ENCODE peak calls at places on chromosomes 5 and 9, in nine cellular contexts. One of them, this sample, is unnamed. For H3K9me3, the result is how much of the 10 kb centered on the place peaks cover.

GRCh38 chr5:120017523-120017922 is 388.2 kb downstream of the FAM170A start:
- DNase-seq in aorta: no peak
- DNase-seq in right lobe of liver: no peak
- DNase-seq in MM.1S: no peak
- DNase-seq in colonic mucosa: no peak
- DNase-seq in heart right ventricle: no peak
- DNase-seq in uterus: no peak
- DNase-seq in CD4-positive, alpha-beta memory T cell: no peak
- DNase-seq in SK-N-SH: no peak
- DNase-seq in this sample: no peak

GRCh38 chr9:5628183-5628529 is 751 bp upstream of the RIC1 start:
- DNase-seq in SK-N-SH: peak
- DNase-seq in uterus: no peak
- DNase-seq in right lobe of liver: no peak
- DNase-seq in heart right ventricle: no peak
- DNase-seq in CD4-positive, alpha-beta memory T cell: no peak
- DNase-seq in colonic mucosa: no peak
- DNase-seq in aorta: no peak
- DNase-seq in MM.1S: peak
- DNase-seq in this sample: no peak

GRCh38 chr9:81393985-81394811 is 295.1 kb downstream of the TLE1 start:
- DNase-seq in aorta: no peak
- DNase-seq in MM.1S: no peak
- DNase-seq in colonic mucosa: no peak
- DNase-seq in heart right ventricle: no peak
- DNase-seq in CD4-positive, alpha-beta memory T cell: no peak
- DNase-seq in right lobe of liver: peak
- DNase-seq in uterus: no peak
- DNase-seq in SK-N-SH: no peak
- DNase-seq in this sample: no peak

GRCh38 chr5:41776435-41776834 is 93.8 kb downstream of the OXCT1 start:
- DNase-seq in right lobe of liver: no peak
- DNase-seq in MM.1S: no peak
- DNase-seq in uterus: no peak
- DNase-seq in CD4-positive, alpha-beta memory T cell: no peak
- DNase-seq in colonic mucosa: no peak
- DNase-seq in aorta: no peak
- DNase-seq in heart right ventricle: no peak
- DNase-seq in SK-N-SH: no peak
- DNase-seq in this sample: no peak

GRCh38 chr9:86072393-86073016 is 26.9 kb downstream of the GOLM1 start:
- DNase-seq in CD4-positive, alpha-beta memory T cell: no peak
- DNase-seq in right lobe of liver: no peak
- DNase-seq in MM.1S: no peak
- DNase-seq in colonic mucosa: no peak
- DNase-seq in aorta: no peak
- DNase-seq in SK-N-SH: no peak
- DNase-seq in uterus: no peak
- DNase-seq in heart right ventricle: no peak
- DNase-seq in this sample: no peak

GRCh38 chr9:135563039-135563476 is 1.5 kb downstream of the PAEP start:
- DNase-seq in SK-N-SH: no peak
- DNase-seq in MM.1S: no peak
- DNase-seq in CD4-positive, alpha-beta memory T cell: no peak
- DNase-seq in heart right ventricle: no peak
- DNase-seq in right lobe of liver: no peak
- DNase-seq in uterus: no peak
- DNase-seq in aorta: peak
- DNase-seq in colonic mucosa: no peak
- DNase-seq in this sample: no peak

GRCh38 chr5:82735160-82735789 is 341.9 kb downstream of the TMEM167A start:
- DNase-seq in right lobe of liver: no peak
- DNase-seq in aorta: no peak
- DNase-seq in uterus: no peak
- DNase-seq in CD4-positive, alpha-beta memory T cell: no peak
- DNase-seq in MM.1S: no peak
- DNase-seq in colonic mucosa: no peak
- DNase-seq in heart right ventricle: no peak
- DNase-seq in SK-N-SH: no peak
- DNase-seq in this sample: no peak

GRCh38 chr9:123814526-123814925 is 115.4 kb downstream of the DENND1A start:
- DNase-seq in uterus: no peak
- DNase-seq in heart right ventricle: no peak
- DNase-seq in right lobe of liver: no peak
- DNase-seq in MM.1S: no peak
- DNase-seq in SK-N-SH: no peak
- DNase-seq in CD4-positive, alpha-beta memory T cell: no peak
- DNase-seq in colonic mucosa: no peak
- DNase-seq in aorta: no peak
- DNase-seq in this sample: no peak

GRCh38 chr5:157984611-157985010 is 125.7 kb upstream of the CLINT1 start:
- DNase-seq in right lobe of liver: no peak
- DNase-seq in heart right ventricle: no peak
- DNase-seq in CD4-positive, alpha-beta memory T cell: no peak
- DNase-seq in aorta: no peak
- DNase-seq in SK-N-SH: no peak
- DNase-seq in colonic mucosa: no peak
- DNase-seq in uterus: no peak
- DNase-seq in MM.1S: no peak
- DNase-seq in this sample: no peak

GRCh38 chr9:20624201-20625002 is 2.1 kb upstream of the MLLT3 start:
- DNase-seq in SK-N-SH: peak
- DNase-seq in colonic mucosa: peak
- DNase-seq in aorta: no peak
- DNase-seq in heart right ventricle: peak
- DNase-seq in uterus: peak
- DNase-seq in CD4-positive, alpha-beta memory T cell: peak
- DNase-seq in MM.1S: peak
- DNase-seq in right lobe of liver: peak
- DNase-seq in this sample: peak

GRCh38 chr9:13221741-13222140 is 57.8 kb downstream of the MPDZ start:
- DNase-seq in right lobe of liver: no peak
- DNase-seq in uterus: no peak
- DNase-seq in colonic mucosa: no peak
- DNase-seq in CD4-positive, alpha-beta memory T cell: no peak
- DNase-seq in heart right ventricle: no peak
- DNase-seq in MM.1S: no peak
- DNase-seq in SK-N-SH: no peak
- DNase-seq in aorta: no peak
- DNase-seq in this sample: no peak

GRCh38 chr9:136694865-136695247 is 7.6 kb upstream of the AGPAT2 start:
- DNase-seq in MM.1S: no peak
- DNase-seq in CD4-positive, alpha-beta memory T cell: no peak
- DNase-seq in colonic mucosa: no peak
- DNase-seq in SK-N-SH: no peak
- DNase-seq in uterus: no peak
- DNase-seq in aorta: no peak
- DNase-seq in heart right ventricle: no peak
- DNase-seq in right lobe of liver: no peak
- DNase-seq in this sample: no peak

GRCh38 chr9:121303456-121304451 is 35.8 kb downstream of the GSN start:
- DNase-seq in CD4-positive, alpha-beta memory T cell: no peak
- DNase-seq in uterus: no peak
- DNase-seq in aorta: peak
- DNase-seq in heart right ventricle: no peak
- DNase-seq in right lobe of liver: peak
- DNase-seq in SK-N-SH: no peak
- DNase-seq in MM.1S: no peak
- DNase-seq in colonic mucosa: no peak
- DNase-seq in this sample: peak

GRCh38 chr9:130847306-130848217 is 12.5 kb downstream of the ABL1 start:
- DNase-seq in SK-N-SH: peak
- DNase-seq in CD4-positive, alpha-beta memory T cell: no peak
- DNase-seq in colonic mucosa: peak
- DNase-seq in right lobe of liver: peak
- DNase-seq in MM.1S: no peak
- DNase-seq in aorta: peak
- DNase-seq in uterus: peak
- DNase-seq in heart right ventricle: peak
- DNase-seq in this sample: peak

GRCh38 chr5:107564896-107565295 is 105.8 kb downstream of the EFNA5 start:
- DNase-seq in heart right ventricle: no peak
- DNase-seq in colonic mucosa: no peak
- DNase-seq in aorta: no peak
- DNase-seq in MM.1S: no peak
- DNase-seq in SK-N-SH: no peak
- DNase-seq in right lobe of liver: no peak
- DNase-seq in CD4-positive, alpha-beta memory T cell: no peak
- DNase-seq in uterus: no peak
- DNase-seq in this sample: no peak

GRCh38 chr9:70421272-70422180 is 7.1 kb upstream of the KLF9 start:
- DNase-seq in MM.1S: no peak
- DNase-seq in uterus: peak
- DNase-seq in heart right ventricle: peak
- DNase-seq in colonic mucosa: no peak
- DNase-seq in aorta: no peak
- DNase-seq in right lobe of liver: no peak
- DNase-seq in CD4-positive, alpha-beta memory T cell: peak
- DNase-seq in SK-N-SH: no peak
- DNase-seq in this sample: peak

GRCh38 chr9:89850633-89851325 is 246.0 kb downstream of the GADD45G start:
- DNase-seq in uterus: no peak
- DNase-seq in MM.1S: no peak
- DNase-seq in heart right ventricle: no peak
- DNase-seq in colonic mucosa: peak
- DNase-seq in SK-N-SH: no peak
- DNase-seq in aorta: no peak
- DNase-seq in right lobe of liver: no peak
- DNase-seq in CD4-positive, alpha-beta memory T cell: no peak
- DNase-seq in this sample: peak

GRCh38 chr5:178849316-178849715 is 10.4 kb upstream of the ZNF354B start:
- DNase-seq in SK-N-SH: no peak
- DNase-seq in heart right ventricle: no peak
- DNase-seq in MM.1S: no peak
- DNase-seq in aorta: no peak
- DNase-seq in uterus: no peak
- DNase-seq in CD4-positive, alpha-beta memory T cell: no peak
- DNase-seq in right lobe of liver: no peak
- DNase-seq in colonic mucosa: no peak
- DNase-seq in this sample: no peak

GRCh38 chr5:141258464-141258863 is 13.3 kb downstream of the PCDHB15 start:
- DNase-seq in heart right ventricle: no peak
- DNase-seq in right lobe of liver: no peak
- DNase-seq in CD4-positive, alpha-beta memory T cell: no peak
- DNase-seq in SK-N-SH: no peak
- DNase-seq in uterus: no peak
- DNase-seq in aorta: no peak
- DNase-seq in MM.1S: no peak
- DNase-seq in colonic mucosa: no peak
- DNase-seq in this sample: no peak
- H3K9me3 ChIP-seq in heart right ventricle: half or more
- H3K9me3 ChIP-seq in right lobe of liver: half or more
- H3K9me3 ChIP-seq in CD4-positive, alpha-beta memory T cell: under half
- H3K9me3 ChIP-seq in SK-N-SH: under half
- H3K9me3 ChIP-seq in uterus: under half
- H3K9me3 ChIP-seq in aorta: under half
- H3K9me3 ChIP-seq in MM.1S: under half
- H3K9me3 ChIP-seq in colonic mucosa: under half
- H3K9me3 ChIP-seq in this sample: under half

GRCh38 chr5:60996368-60996767 is 51.4 kb downstream of the NDUFAF2 start:
- DNase-seq in uterus: no peak
- DNase-seq in CD4-positive, alpha-beta memory T cell: no peak
- DNase-seq in colonic mucosa: no peak
- DNase-seq in aorta: no peak
- DNase-seq in SK-N-SH: no peak
- DNase-seq in MM.1S: no peak
- DNase-seq in right lobe of liver: no peak
- DNase-seq in heart right ventricle: no peak
- DNase-seq in this sample: no peak
- H3K9me3 ChIP-seq in uterus: under half
- H3K9me3 ChIP-seq in CD4-positive, alpha-beta memory T cell: under half
- H3K9me3 ChIP-seq in colonic mucosa: under half
- H3K9me3 ChIP-seq in aorta: under half
- H3K9me3 ChIP-seq in SK-N-SH: under half
- H3K9me3 ChIP-seq in MM.1S: under half
- H3K9me3 ChIP-seq in right lobe of liver: under half
- H3K9me3 ChIP-seq in heart right ventricle: under half
- H3K9me3 ChIP-seq in this sample: under half

DNA sequence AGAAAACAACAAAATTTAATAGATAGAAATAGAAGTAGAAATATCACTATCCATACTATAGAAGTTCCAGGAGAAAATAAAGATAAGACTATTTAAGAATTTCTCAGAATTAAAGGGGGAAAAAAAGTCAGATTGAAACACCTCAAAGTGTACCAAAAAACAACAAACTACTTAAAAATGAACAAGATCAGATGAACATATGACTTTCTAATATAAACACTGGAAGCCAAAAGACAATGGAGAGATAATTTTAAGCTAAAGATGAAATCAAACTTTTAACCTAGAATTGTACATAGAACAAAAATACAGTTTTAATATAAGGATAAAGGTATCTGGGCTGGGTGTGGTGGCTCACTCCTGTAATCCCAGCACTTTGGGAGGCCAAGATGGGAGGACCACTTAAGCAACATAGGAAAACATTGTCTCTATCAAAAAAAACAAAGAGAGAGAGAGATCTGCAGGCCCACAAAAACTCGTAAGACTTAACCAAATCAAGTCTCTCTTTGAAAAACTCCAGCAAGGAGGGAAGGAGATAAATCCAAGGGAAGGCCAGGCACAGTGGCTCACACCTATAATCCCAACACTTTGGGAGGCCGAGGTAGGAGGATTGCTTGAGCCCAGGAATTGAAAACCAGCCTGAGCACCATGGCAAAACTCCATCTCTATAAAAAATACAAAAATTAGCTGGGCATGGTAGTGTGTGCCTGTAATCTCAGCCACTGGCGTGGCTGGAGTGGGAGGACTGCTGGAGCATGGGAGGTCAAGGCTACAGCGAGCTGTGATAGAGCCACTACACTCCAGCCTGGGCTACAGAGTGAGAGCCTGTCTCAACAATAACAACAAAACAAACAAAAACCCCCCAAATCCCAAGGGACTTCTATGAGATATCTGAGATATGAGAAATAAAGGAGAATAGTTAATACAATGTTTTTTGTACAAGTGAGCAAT is 32.4 kb downstream of the ABHD17B start:
- DNase-seq in right lobe of liver: no peak
- DNase-seq in aorta: no peak
- DNase-seq in uterus: no peak
- DNase-seq in SK-N-SH: no peak
- DNase-seq in colonic mucosa: no peak
- DNase-seq in MM.1S: no peak
- DNase-seq in heart right ventricle: no peak
- DNase-seq in CD4-positive, alpha-beta memory T cell: no peak
- DNase-seq in this sample: no peak
- H3K9me3 ChIP-seq in right lobe of liver: under half
- H3K9me3 ChIP-seq in aorta: under half
- H3K9me3 ChIP-seq in uterus: under half
- H3K9me3 ChIP-seq in SK-N-SH: under half
- H3K9me3 ChIP-seq in colonic mucosa: under half
- H3K9me3 ChIP-seq in MM.1S: under half
- H3K9me3 ChIP-seq in heart right ventricle: under half
- H3K9me3 ChIP-seq in CD4-positive, alpha-beta memory T cell: under half
- H3K9me3 ChIP-seq in this sample: under half

DNA sequence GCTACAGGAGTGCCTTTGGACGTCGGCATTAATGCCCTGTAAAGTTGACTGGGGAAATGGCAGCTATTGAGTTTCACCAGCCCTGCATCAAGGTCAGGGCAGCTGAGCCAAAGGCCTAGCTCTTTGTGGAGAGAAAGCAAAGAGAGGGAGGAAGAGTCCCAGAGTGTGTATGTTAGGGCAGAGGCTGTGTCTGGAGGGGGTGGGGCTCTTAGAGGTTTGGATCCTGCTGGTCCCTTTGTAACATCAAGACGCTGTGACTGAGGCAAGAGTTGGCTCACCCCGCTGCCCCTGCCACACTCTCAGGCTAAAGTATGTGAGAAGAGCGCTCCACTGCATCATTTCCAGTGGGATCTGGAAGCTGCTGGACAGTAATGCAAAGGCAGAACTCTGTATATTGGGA is 34.3 kb downstream of the TMOD1 start:
- DNase-seq in right lobe of liver: no peak
- DNase-seq in heart right ventricle: no peak
- DNase-seq in CD4-positive, alpha-beta memory T cell: no peak
- DNase-seq in uterus: no peak
- DNase-seq in SK-N-SH: no peak
- DNase-seq in colonic mucosa: no peak
- DNase-seq in MM.1S: no peak
- DNase-seq in aorta: no peak
- DNase-seq in this sample: no peak
- H3K9me3 ChIP-seq in right lobe of liver: under half
- H3K9me3 ChIP-seq in heart right ventricle: under half
- H3K9me3 ChIP-seq in CD4-positive, alpha-beta memory T cell: under half
- H3K9me3 ChIP-seq in uterus: under half
- H3K9me3 ChIP-seq in SK-N-SH: under half
- H3K9me3 ChIP-seq in colonic mucosa: under half
- H3K9me3 ChIP-seq in MM.1S: under half
- H3K9me3 ChIP-seq in aorta: under half
- H3K9me3 ChIP-seq in this sample: under half

This sample was measured in right cardiac atrium.